ENCODE peak calls at places on chromosomes 7 and 10, in ten cellular contexts. U, M, B, P, O, Z, T, F, H and E are unnamed samples.

GRCh38 chr10:526651-527312 is 162.7 kb downstream of the DIP2C start:
- DNase-seq in U (no peak), M (no peak), B (no peak), P (no peak), O (peak), Z (no peak), T (no peak), F (no peak), H (no peak), E (no peak)

GRCh38 chr10:60167056-60167455 is 222.6 kb downstream of the ANK3 start:
- DNase-seq in U (no peak), M (no peak), B (no peak), P (no peak), O (no peak), Z (no peak), T (no peak), F (no peak), H (no peak), E (no peak)

GRCh38 chr10:8338177-8338766 is 283.8 kb downstream of the GATA3 start:
- DNase-seq in U (no peak), M (no peak), B (no peak), P (no peak), O (no peak), Z (no peak), T (no peak), F (no peak), H (no peak), E (no peak)

GRCh38 chr7:138166681-138167080 is 90.4 kb downstream of the AKR1D1 start:
- DNase-seq in U (no peak), M (no peak), B (peak), P (no peak), O (no peak), Z (no peak), T (no peak), F (no peak), H (no peak), E (no peak)

GRCh38 chr7:45174966-45175765 is 17.6 kb downstream of the RAMP3 start:
- DNase-seq in U (peak), M (no peak), B (no peak), P (no peak), O (peak), Z (no peak), T (no peak), F (no peak), H (peak), E (no peak)

GRCh38 chr7:49433794-49434193 is 339.6 kb upstream of the VWC2 start:
- DNase-seq in U (no peak), M (no peak), B (no peak), P (no peak), O (no peak), Z (no peak), T (no peak), F (no peak), H (no peak), E (no peak)

GRCh38 chr7:44431091-44431608 is 59.3 kb downstream of the NUDCD3 start:
- DNase-seq in U (no peak), M (no peak), B (no peak), P (peak), O (no peak), Z (no peak), T (no peak), F (peak), H (no peak), E (no peak)

GRCh38 chr7:38502289-38502688 is 128.9 kb downstream of the AMPH start:
- DNase-seq in U (no peak), M (no peak), B (no peak), P (no peak), O (no peak), Z (no peak), T (no peak), F (no peak), H (no peak), E (peak)

GRCh38 chr7:140525741-140526140 is 46.4 kb upstream of the MKRN1 start:
- DNase-seq in U (no peak), M (peak), B (no peak), P (no peak), O (no peak), Z (no peak), T (no peak), F (no peak), H (no peak), E (peak)

GRCh38 chr10:31602541-31603244 is 283.7 kb downstream of the ZEB1 start:
- DNase-seq in U (peak), M (peak), B (peak), P (peak), O (peak), Z (peak), T (no peak), F (peak), H (peak), E (peak)
- H3K4me3 ChIP-seq in U (peak), M (peak), B (peak), P (peak), O (peak), Z (peak), T (peak), F (peak), H (peak), E (peak)

DNA sequence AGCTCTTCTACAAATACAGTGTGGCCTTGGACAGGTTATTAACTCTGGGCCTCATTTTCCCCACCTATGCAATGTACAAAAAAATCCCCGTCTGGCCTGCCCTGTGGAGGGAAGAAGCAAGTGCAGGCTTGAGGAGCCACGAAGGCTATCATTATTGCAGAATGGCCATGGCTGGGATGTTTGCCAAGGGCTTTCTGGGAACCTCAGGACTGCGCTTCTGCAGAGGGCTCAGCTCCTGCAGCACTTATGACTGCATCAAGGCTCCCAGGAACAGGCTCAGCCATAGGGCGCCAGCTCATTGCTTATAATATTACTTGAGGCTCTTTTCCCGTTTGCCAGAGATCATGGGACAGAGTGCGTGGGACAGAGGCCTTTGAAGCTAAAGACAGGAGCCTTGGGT is 20.5 kb upstream of the C10orf105 start:
- DNase-seq in U (no peak), M (peak), B (no peak), P (peak), O (no peak), Z (no peak), T (peak), F (no peak), H (peak), E (peak)
- TF ChIP-seq CTCF in U (no peak), M (no peak), B (no peak), P (no peak), O (no peak), Z (no peak), T (no peak), F (no peak), H (no peak), E (peak)

DNA sequence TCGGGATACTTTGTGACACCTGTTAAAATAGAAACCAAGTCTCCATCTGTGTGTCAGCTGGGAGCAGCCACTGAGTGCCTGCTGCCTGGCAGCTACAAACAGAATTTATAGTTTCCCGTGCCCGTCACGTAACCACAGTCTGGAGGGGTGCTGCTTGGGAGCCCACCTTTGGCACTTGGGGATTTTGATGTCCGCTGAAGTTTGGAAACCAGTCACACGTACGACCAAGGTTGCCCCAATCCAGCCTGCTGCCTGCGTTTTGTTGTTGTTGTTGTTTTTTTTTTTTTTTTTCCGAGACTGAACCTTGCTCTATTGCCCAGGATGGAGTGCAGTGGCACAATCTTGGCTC is 1.6 kb downstream of the TRRAP start:
- DNase-seq in U (no peak), M (no peak), B (no peak), P (no peak), O (no peak), Z (no peak), T (no peak), F (no peak), H (no peak), E (no peak)
- H3K4me3 ChIP-seq in U (peak), M (peak), B (peak), P (peak), O (peak), Z (no peak), T (peak), F (peak), H (peak), E (peak)

GRCh38 chr7:2431260-2431867 is 28.0 kb downstream of the CHST12 start:
- DNase-seq in U (no peak), M (no peak), B (peak), P (no peak), O (no peak), Z (no peak), T (no peak), F (no peak), H (no peak), E (no peak)
- TF ChIP-seq CTCF in U (peak), M (peak), B (peak), P (peak), O (peak), Z (peak), T (peak), F (no peak), H (no peak), E (peak)

GRCh38 chr7:74582447-74583039 is 75.0 kb upstream of the GTF2I start:
- DNase-seq in U (no peak), M (no peak), B (no peak), P (no peak), O (no peak), Z (no peak), T (no peak), F (no peak), H (no peak), E (no peak)

GRCh38 chr7:74575811-74576210 is 81.7 kb upstream of the GTF2I start:
- DNase-seq in U (no peak), M (no peak), B (no peak), P (no peak), O (no peak), Z (no peak), T (no peak), F (no peak), H (no peak), E (no peak)

GRCh38 chr7:74581916-74582440 is 75.5 kb upstream of the GTF2I start:
- DNase-seq in U (no peak), M (no peak), B (no peak), P (no peak), O (no peak), Z (no peak), T (no peak), F (no peak), H (no peak), E (peak)

GRCh38 chr7:74583630-74584029 is 73.9 kb upstream of the GTF2I start:
- DNase-seq in U (no peak), M (no peak), B (no peak), P (no peak), O (no peak), Z (no peak), T (no peak), F (no peak), H (no peak), E (peak)

GRCh38 chr7:74579800-74580685 is 77.5 kb upstream of the GTF2I start:
- DNase-seq in U (peak), M (peak), B (no peak), P (peak), O (peak), Z (no peak), T (peak), F (no peak), H (peak), E (peak)
- H3K4me3 ChIP-seq in U (no peak), M (no peak), B (no peak), P (no peak), O (no peak), Z (no peak), T (no peak), F (no peak), H (no peak), E (no peak)

DNA sequence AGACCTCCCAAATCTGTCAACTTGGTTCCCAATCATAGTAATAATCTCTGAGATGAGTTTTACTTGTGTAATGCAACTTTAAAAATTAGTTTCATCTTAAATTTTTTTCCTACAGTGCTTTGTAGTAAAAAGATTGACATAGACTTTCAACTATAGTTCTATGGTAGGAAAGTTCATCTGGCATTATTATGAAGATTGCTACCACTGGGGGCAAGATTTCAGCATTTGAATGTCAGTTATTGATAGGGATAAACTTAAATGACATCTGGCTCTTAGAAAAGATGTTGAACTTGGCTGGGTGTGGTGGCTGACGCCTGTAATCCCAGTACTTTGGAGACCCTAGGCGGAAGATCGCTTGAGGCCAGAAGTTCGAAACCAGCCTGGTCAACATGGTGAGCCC is 1.4 kb upstream of the TRA2A start:
- DNase-seq in U (no peak), M (no peak), B (no peak), P (no peak), O (no peak), Z (no peak), T (no peak), F (no peak), H (no peak), E (no peak)
- TF ChIP-seq CTCF in U (no peak), M (no peak), B (no peak), P (no peak), O (no peak), Z (no peak), T (no peak), F (no peak), H (no peak), E (no peak)

GRCh38 chr10:44956717-44957706 is 2.6 kb upstream of the RASSF4 start:
- DNase-seq in U (no peak), M (no peak), B (no peak), P (no peak), O (no peak), Z (peak), T (no peak), F (peak), H (no peak), E (no peak)

GRCh38 chr10:44960098-44960480 is 487 bp downstream of the RASSF4 start:
- DNase-seq in U (no peak), M (no peak), B (no peak), P (no peak), O (no peak), Z (no peak), T (no peak), F (peak), H (no peak), E (no peak)

GRCh38 chr10:44959243-44960097 is at the start of gene RASSF4:
- DNase-seq in U (peak), M (peak), B (peak), P (peak), O (peak), Z (peak), T (peak), F (peak), H (peak), E (peak)

GRCh38 chr10:44958897-44959242 is 732 bp upstream of the RASSF4 start:
- DNase-seq in U (no peak), M (no peak), B (no peak), P (no peak), O (no peak), Z (no peak), T (no peak), F (no peak), H (no peak), E (no peak)

GRCh38 chr10:44958196-44958896 is 1.3 kb upstream of the RASSF4 start:
- DNase-seq in U (no peak), M (peak), B (no peak), P (peak), O (no peak), Z (peak), T (no peak), F (peak), H (peak), E (peak)
- H3K4me3 ChIP-seq in U (peak), M (peak), B (peak), P (peak), O (peak), Z (peak), T (peak), F (peak), H (peak), E (peak)

GRCh38 chr10:124092270-124093075 is 925 bp downstream of the CHST15 start:
- DNase-seq in U (peak), M (no peak), B (peak), P (no peak), O (peak), Z (peak), T (peak), F (no peak), H (peak), E (peak)
- TF ChIP-seq CTCF in U (peak), M (no peak), B (peak), P (no peak), O (peak), Z (peak), T (no peak), F (peak), H (no peak), E (no peak)

DNA sequence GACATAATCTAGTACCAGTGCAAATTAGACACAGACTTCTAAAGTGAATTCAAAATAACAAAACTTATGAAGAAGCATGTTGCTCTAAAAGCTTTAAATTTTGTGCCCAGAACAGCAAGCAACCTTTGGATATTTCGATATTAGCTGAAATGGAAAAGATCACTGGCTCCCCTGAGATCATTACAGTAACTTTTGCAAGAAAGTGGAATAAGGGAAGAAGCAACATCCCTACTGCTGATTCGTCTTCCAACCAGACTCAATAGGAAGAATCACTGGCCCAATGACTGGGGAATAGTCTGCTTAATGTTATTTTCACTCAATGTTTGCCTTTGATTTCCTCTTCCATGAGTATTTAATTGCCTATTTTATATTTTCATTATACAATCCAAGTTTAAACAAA is 7.9 kb downstream of the SKAP2 start:
- DNase-seq in U (no peak), M (peak), B (no peak), P (peak), O (no peak), Z (no peak), T (no peak), F (no peak), H (no peak), E (no peak)
- H3K4me3 ChIP-seq in U (peak), M (no peak), B (no peak), P (no peak), O (peak), Z (no peak), T (no peak), F (no peak), H (no peak), E (no peak)

DNA sequence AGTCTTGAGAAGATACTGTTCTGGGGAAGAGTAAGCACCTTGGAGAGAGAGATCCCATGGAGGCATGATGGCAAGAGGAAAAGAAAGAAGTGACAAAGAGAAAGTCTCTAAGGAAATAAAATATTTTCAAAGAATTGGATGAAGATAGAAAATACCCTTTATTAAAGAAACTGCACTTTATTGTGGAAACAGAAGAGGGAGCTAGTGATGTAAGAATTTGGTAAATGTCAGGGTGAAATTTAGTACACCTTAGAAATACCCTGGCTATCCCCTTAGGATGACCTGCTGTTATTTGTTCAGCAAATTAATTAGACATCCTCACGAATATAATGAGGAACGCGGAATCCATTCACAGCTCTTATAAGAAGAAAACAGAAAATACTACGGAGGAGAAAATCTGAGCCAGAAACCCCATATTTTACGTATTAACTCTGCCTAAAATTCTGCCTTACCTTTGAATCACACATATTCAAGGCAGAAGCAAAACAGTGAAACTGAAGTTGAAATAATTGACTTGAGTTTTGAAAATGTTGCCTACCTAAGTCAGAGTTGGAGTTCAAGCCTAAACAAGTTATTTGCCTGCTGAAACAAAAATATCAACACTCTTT is 90.7 kb downstream of the TFPI2 start:
- DNase-seq in U (no peak), M (peak), B (peak), P (peak), O (no peak), Z (no peak), T (no peak), F (no peak), H (no peak), E (peak)
- TF ChIP-seq CTCF in U (peak), M (peak), B (peak), P (peak), O (peak), Z (peak), T (peak), F (no peak), H (peak), E (peak)